ENCODE peak calls at places on chromosomes 2 and 18, in six cellular contexts. A is spleen, W is bronchial epithelial cell, N is fibroblast of lung, X is cardiac fibroblast, L is Caco-2. V is an unnamed sample.

GRCh38 chr2:193371200-193371599 is 1176.5 kb upstream of the TMEFF2 start:
- DNase-seq in A (no peak), W (no peak), N (no peak), X (no peak), L (no peak), V (no peak)

GRCh38 chr18:56563568-56563967 is 74.8 kb downstream of the TXNL1 start:
- DNase-seq in A (no peak), W (no peak), N (no peak), X (no peak), L (no peak), V (peak; percentile 1)

GRCh38 chr2:227450196-227450851 is 21.6 kb upstream of the AGFG1 start:
- DNase-seq in A (no peak), W (no peak), N (no peak), X (no peak), L (no peak), V (no peak)

GRCh38 chr18:58615150-58616132 is 13.4 kb downstream of the ALPK2 start:
- DNase-seq in A (no peak), W (peak; percentile 41), N (no peak), X (no peak), L (no peak), V (no peak)

GRCh38 chr2:54966165-54966819 is 84.0 kb downstream of the RTN4 start:
- DNase-seq in A (no peak), W (peak; percentile 63), N (no peak), X (no peak), L (no peak), V (peak; percentile 76)

GRCh38 chr2:92073815-92074548 is 2797.2 kb upstream of the TEKT4 start:
- DNase-seq in A (no peak), W (no peak), N (no peak), X (no peak), L (no peak), V (no peak)

GRCh38 chr2:55649211-55649610 is 31.8 kb upstream of the PPP4R3B start:
- DNase-seq in A (no peak), W (no peak), N (peak; percentile 6), X (peak; percentile 27), L (no peak), V (no peak)

GRCh38 chr2:55862269-55862668 is 61.3 kb downstream of the EFEMP1 start:
- DNase-seq in A (no peak), W (peak; percentile 93), N (peak; percentile 100), X (peak; percentile 100), L (no peak), V (peak; percentile 95)

GRCh38 chr2:33011406-33011805 is 64.7 kb downstream of the LTBP1 start:
- DNase-seq in A (no peak), W (no peak), N (no peak), X (no peak), L (no peak), V (no peak)

GRCh38 chr2:202196727-202197126 is 41.7 kb downstream of the SUMO1 start:
- DNase-seq in A (no peak), W (no peak), N (no peak), X (no peak), L (no peak), V (no peak)

DNA sequence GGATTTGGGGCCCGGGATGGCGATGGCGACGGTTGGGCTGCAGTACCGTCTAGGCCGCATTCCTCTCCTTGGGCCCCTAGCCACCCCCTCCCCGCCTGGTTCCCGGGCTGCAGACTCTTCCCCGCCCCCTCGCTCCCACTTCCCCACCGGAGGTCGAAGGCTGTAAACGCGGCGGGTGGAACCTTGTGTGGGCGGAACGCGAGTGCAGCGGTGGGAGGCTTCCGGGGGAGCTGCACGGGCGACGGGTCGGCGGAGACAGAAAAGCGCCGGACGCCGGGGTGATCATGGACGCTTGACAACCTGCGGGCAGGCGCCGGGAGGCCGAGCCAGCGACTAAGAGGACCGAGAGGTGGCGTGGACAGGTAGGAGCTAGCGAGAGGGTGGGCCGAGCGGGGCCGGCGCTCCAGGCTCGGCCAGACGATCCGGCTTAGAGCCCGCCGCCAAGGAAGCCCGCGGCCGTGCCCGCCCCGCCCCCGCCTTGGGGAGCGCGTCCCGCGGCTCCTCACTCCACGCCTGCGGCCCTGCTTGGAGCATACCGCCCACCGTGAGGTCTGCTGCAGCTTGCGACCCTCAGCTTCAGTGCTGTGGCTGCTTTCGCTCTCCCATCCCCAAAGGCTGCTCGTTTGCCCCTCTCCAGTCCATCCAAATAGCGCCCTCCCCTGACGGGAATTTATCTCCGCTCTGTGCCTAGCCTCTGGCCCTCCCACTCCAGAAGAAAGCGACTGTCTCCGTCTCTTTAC is at the start of gene COPS7B:
- DNase-seq in A (peak; percentile 97), W (peak; percentile 61), N (peak; percentile 80), X (peak; percentile 83), L (peak; percentile 88), V (peak; percentile 69)
- TF ChIP-seq CTCF in A (no peak), W (peak; percentile 83), N (peak; percentile 45), X (peak; percentile 47), L (peak; percentile 37), V (peak; percentile 64)

GRCh38 chr2:3823748-3824147 is 120.4 kb downstream of the DCDC2C start:
- DNase-seq in A (no peak), W (peak; percentile 58), N (peak; percentile 52), X (peak; percentile 49), L (no peak), V (peak; percentile 91)

GRCh38 chr2:3827673-3828575 is 124.5 kb downstream of the DCDC2C start:
- DNase-seq in A (no peak), W (peak; percentile 11), N (peak; percentile 43), X (peak; percentile 37), L (no peak), V (peak; percentile 70)
- TF ChIP-seq CTCF in A (peak; percentile 49), W (peak; percentile 35), N (peak; percentile 44), X (peak; percentile 59), L (peak; percentile 61), V (peak; percentile 55)

GRCh38 chr2:140698736-140699135 is 1432.1 kb downstream of the LRP1B start:
- DNase-seq in A (no peak), W (no peak), N (peak; percentile 28), X (no peak), L (no peak), V (no peak)

GRCh38 chr2:140695163-140695562 is 1435.7 kb downstream of the LRP1B start:
- DNase-seq in A (no peak), W (peak; percentile 39), N (peak; percentile 95), X (peak; percentile 70), L (no peak), V (peak; percentile 13)

GRCh38 chr2:140696449-140696848 is 1434.4 kb downstream of the LRP1B start:
- DNase-seq in A (no peak), W (peak; percentile 1), N (no peak), X (no peak), L (peak; percentile 32), V (peak; percentile 28)
- TF ChIP-seq CTCF in A (no peak), W (no peak), N (no peak), X (no peak), L (peak; percentile 47), V (no peak)

DNA sequence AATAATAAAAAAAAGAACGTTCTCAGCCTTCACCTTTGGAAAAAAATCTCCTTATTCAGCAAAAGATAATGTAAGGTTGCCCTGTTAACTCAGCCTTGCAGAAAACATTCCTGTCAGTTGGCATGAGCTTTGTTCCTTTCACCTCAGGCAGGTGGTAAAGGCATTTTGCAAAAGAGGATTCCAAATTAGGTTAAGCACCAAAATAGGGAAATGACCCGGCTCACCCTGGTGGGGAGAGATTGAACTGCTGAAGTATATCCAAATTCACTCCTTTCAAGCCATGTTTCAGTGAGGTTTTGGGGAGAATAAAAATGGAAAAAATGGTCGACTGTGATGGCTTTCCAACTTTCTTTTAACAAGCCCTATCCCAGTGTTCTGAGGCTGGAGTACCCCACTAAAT is 1988.8 kb upstream of the PIK3C3 start:
- DNase-seq in A (no peak), W (no peak), N (no peak), X (no peak), L (no peak), V (peak; percentile 36)
- TF ChIP-seq CTCF in A (no peak), W (peak; percentile 48), N (no peak), X (peak; percentile 26), L (no peak), V (peak; percentile 16)

GRCh38 chr2:189426886-189427285 is 14.4 kb upstream of the WDR75 start:
- DNase-seq in A (no peak), W (no peak), N (no peak), X (no peak), L (no peak), V (no peak)

GRCh38 chr2:189424956-189425355 is 16.3 kb upstream of the WDR75 start:
- DNase-seq in A (no peak), W (no peak), N (no peak), X (no peak), L (no peak), V (no peak)

GRCh38 chr2:189425676-189426075 is 15.6 kb upstream of the WDR75 start:
- DNase-seq in A (no peak), W (no peak), N (no peak), X (peak; percentile 7), L (no peak), V (no peak)

DNA sequence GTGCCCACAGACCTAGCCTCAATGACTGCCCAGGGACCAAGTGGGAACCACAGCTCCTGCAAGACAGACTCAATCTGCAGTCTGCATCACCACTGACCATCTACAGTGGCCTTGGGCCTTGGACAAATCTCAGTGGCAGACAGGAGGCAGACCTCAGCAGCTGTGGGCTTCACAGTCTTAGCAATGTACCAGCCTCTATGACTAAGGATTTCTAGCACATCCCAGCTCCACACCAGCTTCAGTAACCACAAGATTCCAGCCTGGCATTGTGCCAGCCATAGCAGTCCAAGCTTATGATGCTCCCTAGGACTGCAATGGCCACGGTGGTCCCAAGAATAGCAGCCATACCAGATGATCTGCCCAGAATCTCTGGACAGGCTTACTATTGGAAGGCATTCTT is 19.6 kb upstream of the WDR75 start:
- DNase-seq in A (no peak), W (peak; percentile 64), N (peak; percentile 83), X (peak; percentile 85), L (no peak), V (peak; percentile 69)
- TF ChIP-seq CTCF in A (no peak), W (no peak), N (no peak), X (peak; percentile 12), L (no peak), V (no peak)

DNA sequence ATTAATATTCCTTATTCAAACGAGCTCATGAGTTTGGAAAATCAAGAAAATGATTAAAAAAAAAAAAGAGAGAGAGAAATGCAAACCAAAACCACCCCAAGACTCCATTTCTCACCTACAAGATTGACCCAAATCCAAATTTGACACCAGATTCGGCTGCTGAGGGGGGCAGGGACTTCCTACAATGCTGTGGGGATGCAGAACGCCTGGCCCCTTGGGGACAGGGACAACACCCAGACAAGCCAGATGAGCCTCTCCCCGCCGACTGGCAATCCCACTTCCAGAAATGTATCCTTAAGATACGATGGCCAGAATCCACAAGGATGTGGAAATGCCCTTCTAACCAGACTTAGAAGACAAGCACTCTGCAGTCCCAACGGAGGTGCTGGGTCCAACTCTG is 20.7 kb downstream of the BOK start:
- DNase-seq in A (peak; percentile 16), W (no peak), N (no peak), X (no peak), L (no peak), V (no peak)
- TF ChIP-seq CTCF in A (no peak), W (no peak), N (no peak), X (no peak), L (no peak), V (no peak)